ENCODE peak calls at places on chromosome 16, in nine cellular contexts. K is NCI-H510A treated with DMSO at 0.1 percent for 48 hours; T is spleen; F is AG04449; P is MCF 10A; M is HTR-8/SVneo; C is stimulated activated CD8-positive, alpha-beta memory T cell treated with anti-CD3 and anti-CD28 coated beads, Interleukin-4, amount 100 ng/mL, for 4 hours; W is A549; E is BE2C. N is an unnamed sample.

GRCh38 chr16:83802559-83802958 is 5.2 kb upstream of the HSBP1 start:
- DNase-seq in K (no peak), T (no peak), F (no peak), P (no peak), M (no peak), C (no peak), W (no peak), E (no peak), N (no peak)

GRCh38 chr16:56910654-56911539 is 21.0 kb upstream of the HERPUD1 start:
- DNase-seq in K (peak; percentile 32), T (no peak), F (no peak), P (peak; percentile 36), M (peak; percentile 38), C (no peak), W (no peak), E (no peak), N (peak; percentile 41)

GRCh38 chr16:50207652-50208051 is 54.5 kb downstream of the TENT4B start:
- DNase-seq in K (no peak), T (no peak), F (no peak), P (peak; percentile 44), M (no peak), C (no peak), W (no peak), E (no peak), N (no peak)

GRCh38 chr16:88841521-88842307 is 15.0 kb downstream of the GALNS start:
- DNase-seq in K (no peak), T (no peak), F (no peak), P (no peak), M (no peak), C (no peak), W (no peak), E (no peak), N (no peak)

GRCh38 chr16:56353054-56353921 is 72.1 kb downstream of the AMFR start:
- DNase-seq in K (no peak), T (peak; percentile 59), F (no peak), P (no peak), M (no peak), C (no peak), W (no peak), E (no peak), N (peak; percentile 56)

GRCh38 chr16:57045694-57046381 is 46.5 kb upstream of the CPNE2 start:
- DNase-seq in K (peak; percentile 12), T (peak; percentile 87), F (no peak), P (peak; percentile 18), M (peak; percentile 77), C (no peak), W (peak; percentile 48), E (peak; percentile 80), N (no peak)

GRCh38 chr16:66444049-66444481 is 17.0 kb downstream of the BEAN1 start:
- DNase-seq in K (no peak), T (no peak), F (no peak), P (no peak), M (no peak), C (no peak), W (peak; percentile 26), E (no peak), N (no peak)

GRCh38 chr16:85608887-85609286 is 4.2 kb upstream of the GSE1 start:
- DNase-seq in K (no peak), T (no peak), F (no peak), P (no peak), M (no peak), C (no peak), W (no peak), E (no peak), N (no peak)

GRCh38 chr16:71402674-71403073 is 39.2 kb downstream of the TLE7 start:
- DNase-seq in K (no peak), T (no peak), F (no peak), P (no peak), M (no peak), C (no peak), W (no peak), E (no peak), N (no peak)

GRCh38 chr16:795580-796229 is 4.8 kb downstream of the GNG13 start:
- DNase-seq in K (no peak), T (no peak), F (no peak), P (peak; percentile 83), M (no peak), C (no peak), W (peak; percentile 80), E (no peak), N (no peak)

GRCh38 chr16:46583036-46583435 is 38.1 kb downstream of the SHCBP1 start:
- DNase-seq in K (no peak), T (no peak), F (no peak), P (no peak), M (no peak), C (no peak), W (no peak), E (no peak), N (no peak)

GRCh38 chr16:81620796-81621195 is 158.3 kb upstream of the PLCG2 start:
- DNase-seq in K (no peak), T (no peak), F (no peak), P (peak; percentile 14), M (no peak), C (no peak), W (no peak), E (no peak), N (no peak)

GRCh38 chr16:80936410-80936809 is 70.3 kb downstream of the CMC2 start:
- DNase-seq in K (no peak), T (no peak), F (peak; percentile 53), P (peak; percentile 32), M (no peak), C (no peak), W (no peak), E (no peak), N (no peak)

GRCh38 chr16:17475104-17475503 is 4.3 kb upstream of the XYLT1 start:
- DNase-seq in K (no peak), T (peak; percentile 58), F (no peak), P (no peak), M (no peak), C (no peak), W (no peak), E (no peak), N (no peak)

GRCh38 chr16:17437142-17437720 is 33.5 kb downstream of the XYLT1 start:
- DNase-seq in K (peak; percentile 23), T (no peak), F (no peak), P (no peak), M (no peak), C (no peak), W (no peak), E (no peak), N (no peak)

GRCh38 chr16:85898521-85899442 is at the start of gene IRF8:
- DNase-seq in K (no peak), T (peak; percentile 95), F (no peak), P (no peak), M (peak; percentile 71), C (peak; percentile 79), W (peak; percentile 34), E (no peak), N (peak; percentile 91)

GRCh38 chr16:79128706-79129105 is 471.8 kb downstream of the MAF start:
- DNase-seq in K (no peak), T (no peak), F (no peak), P (no peak), M (no peak), C (no peak), W (no peak), E (no peak), N (no peak)

GRCh38 chr16:49216593-49216992 is 65.0 kb downstream of the CBLN1 start:
- DNase-seq in K (peak; percentile 77), T (no peak), F (no peak), P (no peak), M (no peak), C (no peak), W (no peak), E (no peak), N (no peak)

GRCh38 chr16:57536306-57537193 is at the start of gene CCDC102A:
- DNase-seq in K (peak; percentile 48), T (no peak), F (no peak), P (no peak), M (peak; percentile 56), C (no peak), W (no peak), E (peak; percentile 64), N (no peak)

GRCh38 chr16:10971560-10971961 is 27.2 kb downstream of the CLEC16A start:
- DNase-seq in K (peak; percentile 63), T (no peak), F (peak; percentile 75), P (peak; percentile 69), M (peak; percentile 84), C (no peak), W (peak; percentile 77), E (peak; percentile 74), N (no peak)

GRCh38 chr16:27316038-27316680 is 2.4 kb downstream of the IL4R start:
- DNase-seq in K (no peak), T (peak; percentile 62), F (no peak), P (peak; percentile 49), M (no peak), C (no peak), W (no peak), E (no peak), N (no peak)

GRCh38 chr16:59045496-59045895 is 311.4 kb upstream of the GOT2 start:
- DNase-seq in K (no peak), T (no peak), F (no peak), P (no peak), M (no peak), C (no peak), W (no peak), E (no peak), N (no peak)

GRCh38 chr16:83402160-83402794 is 405.5 kb upstream of the HSBP1 start:
- DNase-seq in K (no peak), T (no peak), F (no peak), P (peak; percentile 26), M (no peak), C (no peak), W (no peak), E (no peak), N (no peak)

GRCh38 chr16:66905633-66906539 is 12.8 kb downstream of the CDH16 start:
- DNase-seq in K (peak; percentile 60), T (peak; percentile 37), F (no peak), P (peak; percentile 61), M (no peak), C (no peak), W (no peak), E (peak; percentile 66), N (no peak)

GRCh38 chr16:24471616-24472015 is 67.8 kb upstream of the RBBP6 start:
- DNase-seq in K (no peak), T (no peak), F (no peak), P (no peak), M (no peak), C (no peak), W (no peak), E (no peak), N (no peak)

GRCh38 chr16:4947722-4948503 is 10.2 kb upstream of the SEC14L5 start:
- DNase-seq in K (peak; percentile 77), T (no peak), F (no peak), P (no peak), M (no peak), C (no peak), W (no peak), E (no peak), N (no peak)

GRCh38 chr16:46658925-46659324 is 30.1 kb downstream of the VPS35 start:
- DNase-seq in K (no peak), T (peak; percentile 83), F (no peak), P (no peak), M (no peak), C (no peak), W (no peak), E (no peak), N (no peak)

GRCh38 chr16:24036614-24037013 is 200.8 kb downstream of the PRKCB start:
- DNase-seq in K (peak; percentile 50), T (no peak), F (no peak), P (peak; percentile 55), M (peak; percentile 61), C (no peak), W (peak; percentile 48), E (peak; percentile 51), N (no peak)